ENCODE peak calls at places on chromosomes 16 and 17, in four cellular contexts. T, R, A and N are unnamed samples.

GRCh38 chr17:61480414-61480807 is 28.2 kb downstream of the TBX4 start:
- DNase-seq in A (no peak), T (no peak), R (no peak), N (no peak)

GRCh38 chr17:66944365-66945203 is 19.9 kb upstream of the CACNG4 start:
- DNase-seq in T (no peak), R (no peak), A (no peak), N (no peak)

GRCh38 chr17:29825604-29826003 is 104.4 kb downstream of the SSH2 start:
- DNase-seq in R (no peak), A (no peak), T (no peak), N (no peak)

GRCh38 chr16:89484923-89485679 is 5.3 kb downstream of the ANKRD11 start:
- DNase-seq in R (no peak), T (peak; percentile 41), A (no peak), N (no peak)

GRCh38 chr17:16342979-16343378 is 10.3 kb downstream of the CENPV start:
- DNase-seq in A (no peak), T (no peak), R (no peak), N (no peak)

GRCh38 chr17:34261568-34261967 is 6.5 kb downstream of the CCL2 start:
- DNase-seq in R (no peak), T (no peak), A (no peak), N (no peak)

GRCh38 chr17:69723316-69723715 is 308.8 kb downstream of the MAP2K6 start:
- DNase-seq in A (no peak), R (no peak), T (no peak), N (no peak)

GRCh38 chr17:45948498-45948880 is 50.6 kb upstream of the STH start:
- DNase-seq in T (no peak), A (no peak), R (no peak), N (no peak)

GRCh38 chr17:35052240-35052608 is 11.3 kb downstream of the RFFL start:
- DNase-seq in A (no peak), R (no peak), T (no peak), N (no peak)

GRCh38 chr17:50829336-50829735 is 6.0 kb upstream of the WFIKKN2 start:
- DNase-seq in A (no peak), T (no peak), R (no peak), N (no peak)

GRCh38 chr17:82400206-82400605 is 17.9 kb upstream of the HEXD start:
- DNase-seq in T (no peak), R (no peak), A (no peak), N (peak; percentile 53)

GRCh38 chr16:85574672-85575475 is 38.2 kb upstream of the GSE1 start:
- DNase-seq in T (no peak), A (no peak), R (no peak), N (no peak)

GRCh38 chr17:79218175-79218824 is 143.7 kb downstream of the ENGASE start:
- DNase-seq in T (no peak), A (no peak), R (no peak), N (no peak)

GRCh38 chr17:43578699-43579569 is 32.8 kb upstream of the ETV4 start:
- DNase-seq in R (no peak), A (no peak), T (peak; percentile 74), N (no peak)

GRCh38 chr16:69772560-69773254 is 10.6 kb downstream of the WWP2 start:
- DNase-seq in T (no peak), A (no peak), R (no peak), N (no peak)

GRCh38 chr17:32523827-32524552 is 37.2 kb downstream of the CDK5R1 start:
- DNase-seq in T (peak; percentile 97), R (no peak), A (no peak), N (no peak)

GRCh38 chr16:66608241-66609138 is 4.0 kb downstream of the CMTM3 start:
- DNase-seq in A (peak; percentile 84), R (peak; percentile 93), T (no peak), N (peak; percentile 60)

GRCh38 chr17:82061047-82061925 is 4.3 kb downstream of the DUS1L start:
- DNase-seq in A (no peak), R (no peak), T (no peak), N (no peak)

GRCh38 chr16:69187387-69187890 is 475 bp downstream of the SNTB2 start:
- DNase-seq in R (peak; percentile 52), A (peak; percentile 71), T (no peak), N (no peak)

GRCh38 chr17:7043544-7044268 is at the start of gene SLC16A11:
- DNase-seq in A (no peak), R (peak; percentile 35), T (no peak), N (no peak)

GRCh38 chr17:63530557-63531021 is 7.4 kb downstream of the KCNH6 start:
- DNase-seq in T (no peak), A (no peak), R (no peak), N (no peak)
- TF ChIP-seq SPI1 in T (no peak), A (no peak), R (no peak), N (no peak)

DNA sequence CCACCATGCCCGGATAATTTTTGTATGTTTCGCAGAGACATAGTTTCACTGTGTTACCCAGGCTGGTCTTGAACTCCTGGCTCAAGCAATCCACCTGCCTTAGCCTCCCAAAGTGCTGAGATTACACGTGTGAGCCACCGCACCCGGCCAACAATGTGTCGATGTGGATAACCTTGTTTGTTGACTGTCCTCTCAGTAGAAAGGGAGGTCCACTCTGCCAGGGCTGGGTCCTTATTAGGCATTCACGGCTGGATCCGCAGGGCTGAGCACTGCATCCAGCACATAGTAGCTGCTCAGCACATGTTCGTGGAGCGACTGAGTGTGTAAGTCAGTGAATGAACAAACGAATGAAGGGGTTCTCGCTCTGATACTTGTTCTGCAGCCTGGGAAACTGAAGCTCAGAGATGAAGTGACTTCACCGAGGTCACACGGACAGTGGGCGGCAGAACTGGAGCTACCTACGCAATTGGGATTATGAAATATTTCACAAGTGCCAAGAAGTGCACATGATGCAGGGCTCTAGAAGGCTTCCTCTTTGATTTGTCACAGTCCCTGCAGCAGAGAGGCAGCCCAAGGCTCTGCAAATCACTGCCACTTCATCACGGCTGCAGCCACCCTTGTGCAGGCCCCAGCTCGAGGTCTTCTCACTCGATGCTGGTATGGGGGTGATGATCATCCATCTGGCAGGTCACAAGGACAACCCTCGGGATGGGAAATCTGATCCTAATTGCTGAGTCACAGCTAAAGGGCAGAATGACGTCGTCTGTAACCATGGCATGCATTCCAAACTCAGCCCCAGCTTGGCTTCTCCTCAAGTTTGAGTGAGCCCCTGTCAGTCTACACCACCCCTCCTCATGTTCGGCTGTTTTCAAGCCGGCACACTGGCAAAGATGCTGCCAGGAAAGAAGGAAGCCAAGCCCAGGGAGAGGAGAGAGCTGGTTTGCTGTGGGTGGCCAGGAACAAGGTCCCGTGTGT is 28.0 kb upstream of the SNN start:
- DNase-seq in A (peak; percentile 10), T (no peak), R (no peak), N (peak; percentile 93)
- TF ChIP-seq SPI1 in A (no peak), T (no peak), R (no peak), N (peak; percentile 67)

DNA sequence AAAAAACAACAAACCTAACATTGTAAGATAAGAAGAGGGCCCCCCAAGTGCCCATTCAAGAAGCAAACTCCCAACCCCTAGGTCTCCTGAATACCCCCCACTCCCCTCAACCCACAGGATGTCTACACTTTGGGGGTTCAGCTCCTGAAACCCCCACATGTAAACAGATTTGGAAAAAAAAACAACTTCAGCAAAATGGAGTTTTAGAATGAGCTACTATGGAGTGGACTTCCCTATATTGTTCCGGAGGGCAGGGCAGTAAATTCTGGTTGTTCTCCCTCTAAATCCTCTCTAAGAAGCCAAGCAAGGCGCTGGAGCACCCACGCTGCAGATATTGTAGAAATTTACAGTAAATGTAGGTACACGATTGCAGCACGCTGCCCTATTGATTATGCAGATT is 8.5 kb upstream of the ZFHX3 start:
- DNase-seq in T (no peak), A (no peak), R (no peak), N (no peak)
- TF ChIP-seq SPI1 in T (no peak), A (no peak), R (no peak), N (peak; percentile 48)

GRCh38 chr16:88363239-88363891 is 19.4 kb upstream of the ZNF469 start:
- DNase-seq in A (no peak), T (peak; percentile 7), R (no peak), N (no peak)

GRCh38 chr16:88360999-88361398 is 21.8 kb upstream of the ZNF469 start:
- DNase-seq in R (no peak), A (no peak), T (no peak), N (no peak)

GRCh38 chr16:88365244-88365865 is 17.4 kb upstream of the ZNF469 start:
- DNase-seq in T (no peak), A (no peak), R (no peak), N (no peak)

GRCh38 chr16:88359008-88359407 is 23.8 kb upstream of the ZNF469 start:
- DNase-seq in A (no peak), R (no peak), T (no peak), N (no peak)

DNA sequence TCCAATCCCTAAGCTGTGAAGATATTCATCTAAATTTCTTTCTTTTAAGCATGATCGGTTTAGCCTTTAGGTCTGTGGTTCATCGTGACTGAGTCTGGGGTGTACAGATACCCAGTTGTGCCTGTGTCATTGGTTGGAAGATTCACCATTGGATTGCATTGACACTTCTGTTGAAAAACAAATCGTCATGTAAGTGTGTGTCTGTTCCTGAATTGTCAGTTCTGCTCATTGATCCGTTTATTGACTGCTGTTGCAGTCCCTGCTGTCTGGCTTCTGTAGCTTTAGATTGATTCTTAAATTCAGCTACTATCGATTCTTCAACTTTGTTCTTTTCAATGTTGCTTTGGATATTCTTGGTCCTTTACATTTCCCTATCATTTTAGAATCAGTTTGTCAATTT is 21.0 kb upstream of the ZNF469 start:
- DNase-seq in A (no peak), R (no peak), T (no peak), N (no peak)
- TF ChIP-seq SPI1 in A (no peak), R (no peak), T (no peak), N (no peak)

GRCh38 chr17:76631821-76632565 is 11.6 kb downstream of the ST6GALNAC1 start:
- DNase-seq in T (no peak), A (no peak), R (no peak), N (no peak)
- TF ChIP-seq SPI1 in T (no peak), A (no peak), R (no peak), N (no peak)

DNA sequence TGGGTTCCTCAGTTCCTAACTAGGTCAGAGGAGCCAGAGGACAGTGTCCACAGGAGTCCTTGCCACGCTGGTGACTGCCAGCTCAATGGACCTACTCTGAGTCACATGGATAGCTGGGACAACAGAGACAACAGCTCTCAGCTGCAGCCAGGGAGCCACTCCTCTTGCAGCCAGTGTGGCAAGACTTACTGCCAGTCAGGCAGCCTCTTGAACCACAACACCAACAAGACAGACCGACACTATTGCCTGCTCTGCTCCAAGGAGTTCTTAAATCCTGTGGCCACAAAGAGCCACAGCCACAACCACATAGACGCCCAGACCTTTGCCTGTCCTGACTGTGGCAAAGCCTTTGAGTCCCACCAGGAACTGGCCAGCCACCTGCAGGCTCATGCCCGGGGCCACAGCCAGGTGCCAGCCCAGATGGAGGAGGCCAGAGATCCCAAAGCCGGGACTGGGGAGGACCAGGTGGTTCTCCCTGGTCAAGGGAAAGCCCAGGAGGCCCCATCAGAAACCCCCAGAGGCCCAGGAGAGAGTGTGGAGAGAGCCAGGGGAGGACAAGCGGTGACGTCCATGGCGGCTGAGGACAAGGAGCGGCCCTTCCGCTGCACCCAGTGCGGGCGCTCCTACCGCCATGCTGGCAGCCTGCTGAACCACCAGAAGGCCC is 6.7 kb downstream of the ZNF646 start:
- DNase-seq in R (no peak), A (no peak), T (no peak), N (peak; percentile 61)
- TF ChIP-seq SPI1 in R (no peak), A (no peak), T (no peak), N (no peak)